ENCODE peak calls at places on chromosomes 13 and 19, in seven cellular contexts. T is Kasumi-1; J is Ammon's horn; R is fibroblast of pulmonary artery; W is nephron progenitor cell; N is stimulated activated CD4-positive, alpha-beta T cell treated with anti-CD3 and anti-CD28 coated beads, Interleukin-4, amount 100 ng/mL, for 24 hours; Q is GM12864. Y is an unnamed sample.
A peak's percentile ranks its signal among the peaks of the same experiment; 100 is the strongest.

GRCh38 chr13:29847501-29847983 is 2.9 kb downstream of the UBL3 start:
- DNase-seq in J (peak; percentile 58), W (peak; percentile 14), T (peak; percentile 13), R (peak; percentile 49), Q (no peak), N (no peak), Y (no peak)

GRCh38 chr19:2989236-2989946 is 12.0 kb downstream of the TLE6 start:
- DNase-seq in N (no peak), Q (no peak), T (no peak), W (no peak), R (no peak), J (no peak), Y (no peak)

GRCh38 chr13:57557979-57558529 is 73.5 kb upstream of the PCDH17 start:
- DNase-seq in Q (no peak), T (peak; percentile 16), W (no peak), R (peak; percentile 11), J (peak; percentile 3), N (no peak), Y (no peak)

GRCh38 chr13:101703838-101704237 is 251.4 kb downstream of the ITGBL1 start:
- DNase-seq in W (no peak), N (no peak), T (no peak), R (no peak), J (no peak), Q (no peak), Y (no peak)

GRCh38 chr19:44905437-44906160 is at the start of gene APOE:
- DNase-seq in Q (no peak), T (no peak), N (no peak), R (peak; percentile 72), W (peak; percentile 41), J (peak; percentile 74), Y (no peak)

GRCh38 chr19:56566904-56567273 is 379 bp upstream of the ZNF470 start:
- DNase-seq in T (peak; percentile 17), W (peak; percentile 63), N (peak; percentile 39), R (no peak), J (peak; percentile 61), Q (no peak), Y (no peak)

GRCh38 chr13:99681695-99682094 is 180.4 kb downstream of the TM9SF2 start:
- DNase-seq in W (no peak), J (no peak), R (no peak), Q (no peak), N (no peak), T (no peak), Y (no peak)

GRCh38 chr19:34236035-34236793 is 18.1 kb upstream of the GARRE1 start:
- DNase-seq in N (no peak), W (no peak), Q (no peak), T (no peak), R (peak; percentile 16), J (peak; percentile 33), Y (no peak)

GRCh38 chr13:26475176-26476110 is 82.0 kb upstream of the WASF3 start:
- DNase-seq in R (no peak), J (no peak), T (no peak), Q (no peak), N (no peak), W (peak; percentile 15), Y (no peak)

GRCh38 chr13:98571955-98572662 is 4.8 kb downstream of the STK24 start:
- DNase-seq in N (peak; percentile 27), W (no peak), J (no peak), Q (no peak), T (no peak), R (no peak), Y (no peak)

GRCh38 chr13:25171517-25172302 is at the start of gene AMER2:
- DNase-seq in R (peak; percentile 16), N (no peak), J (peak; percentile 92), W (peak; percentile 86), Q (no peak), T (no peak), Y (no peak)

GRCh38 chr13:66222926-66223325 is 1007.2 kb downstream of the PCDH9 start:
- DNase-seq in T (no peak), J (no peak), Q (no peak), W (no peak), N (no peak), R (no peak), Y (no peak)

Y was measured in GM12878.